ENCODE peak calls at places on chromosomes 13 and 19, in six cellular contexts. U is endothelial cell, R is NCI-H1930, A is Right ventricle myocardium superior, I is GF-D8, J is GM12864. G is an unnamed sample.

GRCh38 chr13:72839831-72840426 is 58.0 kb downstream of the PIBF1 start:
- DNase-seq in U (peak), R (peak), A (no peak), I (no peak), J (peak), G (no peak)

GRCh38 chr13:75961911-75962310 is 325.8 kb downstream of the LMO7 start:
- DNase-seq in U (no peak), R (no peak), A (no peak), I (no peak), J (no peak), G (no peak)

GRCh38 chr19:4977299-4978174 is 8.6 kb downstream of the KDM4B start:
- DNase-seq in U (no peak), R (no peak), A (peak), I (no peak), J (no peak), G (no peak)

GRCh38 chr13:44434441-44435141 is 61.0 kb downstream of the SERP2 start:
- DNase-seq in U (no peak), R (no peak), A (no peak), I (no peak), J (no peak), G (no peak)

GRCh38 chr19:44278181-44278690 is 18.6 kb downstream of the ZNF233 start:
- DNase-seq in U (no peak), R (no peak), A (no peak), I (no peak), J (no peak), G (no peak)

GRCh38 chr19:15426485-15427349 is 7.9 kb upstream of the AKAP8L start:
- DNase-seq in U (no peak), R (no peak), A (no peak), I (no peak), J (no peak), G (no peak)

GRCh38 chr19:46404884-46405658 is 8.3 kb downstream of the CCDC8 start:
- DNase-seq in U (no peak), R (no peak), A (no peak), I (peak), J (no peak), G (no peak)

GRCh38 chr19:45872095-45872919 is 8.2 kb downstream of the FOXA3 start:
- DNase-seq in U (no peak), R (no peak), A (no peak), I (no peak), J (no peak), G (no peak)

GRCh38 chr19:18898533-18899408 is 2.8 kb upstream of the CERS1 start:
- DNase-seq in U (no peak), R (no peak), A (no peak), I (no peak), J (no peak), G (no peak)

GRCh38 chr13:25923217-25924085 is 128.4 kb downstream of the SHISA2 start:
- DNase-seq in U (no peak), R (no peak), A (no peak), I (no peak), J (no peak), G (no peak)

GRCh38 chr19:33819875-33820781 is 23.5 kb downstream of the KCTD15 start:
- DNase-seq in U (peak), R (peak), A (peak), I (peak), J (no peak), G (no peak)

GRCh38 chr19:32877323-32877912 is 7.9 kb upstream of the SLC7A9 start:
- DNase-seq in U (no peak), R (no peak), A (no peak), I (no peak), J (no peak), G (peak)

GRCh38 chr13:38686635-38687245 is at the start of gene FREM2:
- DNase-seq in U (peak), R (peak), A (peak), I (no peak), J (no peak), G (no peak)

GRCh38 chr13:28094311-28094710 is 6.1 kb downstream of the FLT3 start:
- DNase-seq in U (no peak), R (no peak), A (no peak), I (peak), J (no peak), G (no peak)

GRCh38 chr13:106383791-106384190 is 151.7 kb downstream of the EFNB2 start:
- DNase-seq in U (no peak), R (no peak), A (no peak), I (no peak), J (no peak), G (no peak)

G was measured in osteocyte.